ENCODE peak calls at places on chromosomes 11 and 22, in nine cellular contexts. S, N, V, X, Z, I, T, Y and Q are unnamed samples.

GRCh38 chr22:20580611-20581502 is 73.4 kb downstream of the MED15 start:
- DNase-seq in Y (no peak), N (no peak), T (no peak), Z (no peak), X (no peak), V (no peak), S (no peak), I (no peak), Q (no peak)

GRCh38 chr11:67022341-67022933 is 497 bp upstream of the SYT12 start:
- DNase-seq in T (peak; percentile 38), I (no peak), Z (no peak), Y (peak; percentile 78), V (peak; percentile 70), S (peak; percentile 55), X (peak; percentile 48), N (no peak), Q (peak; percentile 61)

GRCh38 chr22:35384973-35385588 is 4.2 kb downstream of the HMOX1 start:
- DNase-seq in V (no peak), T (no peak), I (no peak), S (no peak), Z (no peak), Y (no peak), N (no peak), X (no peak), Q (no peak)

GRCh38 chr22:46843691-46844297 is 81.3 kb downstream of the TBC1D22A start:
- DNase-seq in I (no peak), N (no peak), Y (peak; percentile 73), X (no peak), Z (no peak), S (no peak), T (no peak), V (no peak), Q (no peak)

GRCh38 chr11:130431337-130431773 is 2.9 kb upstream of the ADAMTS8 start:
- DNase-seq in S (peak; percentile 80), X (peak; percentile 80), Y (peak; percentile 51), T (peak; percentile 89), V (peak; percentile 78), I (peak; percentile 69), Z (no peak), N (peak; percentile 74), Q (peak; percentile 81)

GRCh38 chr22:42389137-42389536 is 43.1 kb downstream of the NFAM1 start:
- DNase-seq in Z (no peak), S (no peak), T (no peak), X (no peak), V (no peak), Y (no peak), N (no peak), I (no peak), Q (no peak)

GRCh38 chr11:15371533-15371932 is 256.8 kb downstream of the INSC start:
- DNase-seq in T (no peak), Y (no peak), I (no peak), S (no peak), N (no peak), Z (no peak), X (no peak), V (no peak), Q (no peak)

GRCh38 chr11:106875013-106875412 is 143.3 kb downstream of the GUCY1A2 start:
- DNase-seq in I (no peak), T (no peak), V (peak; percentile 49), S (no peak), N (no peak), Z (no peak), X (no peak), Y (peak; percentile 47), Q (no peak)

GRCh38 chr22:46980392-46980791 is 217.9 kb downstream of the TBC1D22A start:
- DNase-seq in Z (no peak), N (no peak), I (no peak), X (no peak), T (no peak), S (no peak), V (no peak), Y (no peak), Q (no peak)

GRCh38 chr11:128610765-128611617 is 23.6 kb upstream of the ETS1 start:
- DNase-seq in T (peak; percentile 44), X (no peak), Y (no peak), I (no peak), S (no peak), N (no peak), V (no peak), Z (peak; percentile 87), Q (no peak)
- H3K4me1 ChIP-seq in T (no peaks in the 10 kb centered on the region), X (no peaks in the 10 kb centered on the region), Y (no peaks in the 10 kb centered on the region), I (peaks cover 56% of the 10 kb centered on the region), S (no peaks in the 10 kb centered on the region), N (peaks cover 21% of the 10 kb centered on the region), V (peaks cover 41% of the 10 kb centered on the region), Z (peaks cover 10% of the 10 kb centered on the region), Q (peaks cover 2% of the 10 kb centered on the region)

GRCh38 chr11:72007089-72007476 is 8.4 kb downstream of the IL18BP start:
- DNase-seq in S (no peak), T (no peak), X (no peak), N (no peak), I (no peak), Y (no peak), Z (no peak), V (no peak), Q (no peak)
- TF ChIP-seq CTCF in S (no peak), T (no peak), X (no peak), N (no peak), I (no peak), Y (no peak), Z (no peak), V (no peak), Q (no peak)

GRCh38 chr22:26707090-26707489 is 49.7 kb downstream of the MIAT start:
- DNase-seq in I (no peak), T (no peak), Y (peak; percentile 33), X (no peak), Z (no peak), V (no peak), N (no peak), S (no peak), Q (no peak)
- H3K4me1 ChIP-seq in I (no peaks in the 10 kb centered on the region), T (no peaks in the 10 kb centered on the region), Y (peaks cover 22% of the 10 kb centered on the region), X (no peaks in the 10 kb centered on the region), Z (no peaks in the 10 kb centered on the region), V (no peaks in the 10 kb centered on the region), N (no peaks in the 10 kb centered on the region), S (no peaks in the 10 kb centered on the region), Q (peaks cover 3% of the 10 kb centered on the region)

GRCh38 chr11:124329787-124330478 is 9.9 kb upstream of the OR8D2 start:
- DNase-seq in Y (peak; percentile 7), X (no peak), S (no peak), T (no peak), I (no peak), V (no peak), N (no peak), Z (no peak), Q (no peak)
- TF ChIP-seq CTCF in Y (no peak), X (peak; percentile 7), S (no peak), T (no peak), I (no peak), V (no peak), N (no peak), Z (no peak), Q (no peak)

GRCh38 chr11:85748455-85748891 is 62.5 kb downstream of the SYTL2 start:
- DNase-seq in S (no peak), T (no peak), I (no peak), Y (peak; percentile 54), V (no peak), Z (no peak), N (no peak), X (no peak), Q (no peak)
- H3K4me1 ChIP-seq in S (peaks cover 10% of the 10 kb centered on the region), T (peaks cover 23% of the 10 kb centered on the region), I (peaks cover 3% of the 10 kb centered on the region), Y (peaks cover 6% of the 10 kb centered on the region), V (peaks cover 11% of the 10 kb centered on the region), Z (no peaks in the 10 kb centered on the region), N (peaks cover 47% of the 10 kb centered on the region), X (peaks cover 14% of the 10 kb centered on the region), Q (no peaks in the 10 kb centered on the region)

GRCh38 chr22:43789452-43789851 is 22.7 kb downstream of the EFCAB6 start:
- DNase-seq in Y (peak; percentile 98), S (no peak), Z (peak; percentile 92), I (peak; percentile 23), T (no peak), V (peak; percentile 96), X (peak; percentile 66), N (no peak), Q (peak; percentile 70)

GRCh38 chr22:43782448-43782847 is 29.7 kb downstream of the EFCAB6 start:
- DNase-seq in N (no peak), T (no peak), Y (peak; percentile 55), X (no peak), V (peak; percentile 8), S (no peak), I (no peak), Z (no peak), Q (no peak)

DNA sequence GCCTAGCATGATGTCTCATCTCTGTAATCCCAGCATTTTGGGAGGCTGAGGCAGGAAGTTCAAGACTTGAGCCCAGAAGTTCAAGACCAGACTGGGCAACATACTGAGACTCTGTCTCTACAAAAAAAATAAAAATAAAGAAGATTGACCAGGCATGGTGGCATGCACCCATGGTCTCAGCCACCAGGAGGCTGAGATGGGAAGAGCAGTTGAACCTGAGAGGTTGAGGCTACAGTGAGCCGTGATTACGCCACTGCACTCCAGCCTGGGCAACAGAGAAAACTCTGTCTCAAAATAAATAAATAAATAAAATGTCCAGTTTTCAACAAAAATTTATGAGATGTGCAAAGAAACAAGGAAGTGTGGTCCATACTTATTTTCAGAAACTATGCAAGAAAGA is 28.3 kb downstream of the EFCAB6 start:
- DNase-seq in N (no peak), I (no peak), X (no peak), Z (no peak), S (no peak), V (peak; percentile 2), Y (no peak), T (no peak), Q (no peak)
- TF ChIP-seq CTCF in N (no peak), I (no peak), X (no peak), Z (no peak), S (no peak), V (peak; percentile 14), Y (no peak), T (no peak), Q (peak; percentile 22)

GRCh38 chr11:36127550-36127949 is 161.7 kb downstream of the COMMD9 start:
- DNase-seq in N (no peak), Y (no peak), V (no peak), X (no peak), S (no peak), Z (no peak), T (no peak), I (no peak), Q (no peak)

GRCh38 chr11:36130401-36130800 is 158.8 kb downstream of the COMMD9 start:
- DNase-seq in Y (peak; percentile 39), I (no peak), N (no peak), X (no peak), V (no peak), Z (no peak), T (no peak), S (no peak), Q (no peak)

GRCh38 chr11:36123353-36124220 is 165.6 kb downstream of the COMMD9 start:
- DNase-seq in T (peak; percentile 5), Z (no peak), V (no peak), X (no peak), S (no peak), I (no peak), Y (no peak), N (no peak), Q (no peak)

GRCh38 chr11:36129955-36130354 is 159.3 kb downstream of the COMMD9 start:
- DNase-seq in S (no peak), X (no peak), Y (no peak), V (no peak), T (no peak), Z (no peak), I (no peak), N (no peak), Q (no peak)

DNA sequence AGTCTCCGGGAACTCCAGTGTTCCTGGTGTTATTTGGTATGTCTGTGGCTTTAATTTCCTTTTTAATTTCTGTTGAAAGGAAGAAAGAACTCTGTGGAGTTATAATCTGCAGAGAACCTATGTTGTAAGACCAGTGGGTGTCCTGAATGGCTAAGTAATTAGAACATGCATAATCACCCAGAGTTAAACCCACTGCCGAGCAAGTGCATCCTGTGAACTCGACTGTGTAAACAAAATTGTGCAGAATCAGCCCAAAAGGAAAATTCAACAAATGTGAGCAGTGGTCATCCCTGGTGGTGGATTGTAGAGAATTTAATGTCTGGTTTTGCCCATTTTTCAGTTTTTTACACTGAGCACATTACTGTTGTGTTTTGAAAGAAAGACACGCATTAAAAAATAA is 162.5 kb downstream of the COMMD9 start:
- DNase-seq in I (no peak), S (no peak), X (no peak), Y (no peak), T (no peak), V (no peak), N (no peak), Z (no peak), Q (no peak)
- H3K4me1 ChIP-seq in I (no peaks in the 10 kb centered on the region), S (no peaks in the 10 kb centered on the region), X (no peaks in the 10 kb centered on the region), Y (peaks cover 6% of the 10 kb centered on the region), T (no peaks in the 10 kb centered on the region), V (no peaks in the 10 kb centered on the region), N (no peaks in the 10 kb centered on the region), Z (peaks cover 14% of the 10 kb centered on the region), Q (no peaks in the 10 kb centered on the region)